ENCODE peak calls at places on chromosomes 6 and 20, in seven cellular contexts. L is sigmoid colon, C is pancreas, F is neural progenitor cell, G is IMR-90, R is heart left ventricle, N is Calu3. V is an unnamed sample.

GRCh38 chr20:15561707-15562106 is 1011.5 kb downstream of the KIF16B start:
- DNase-seq in G (no peak), F (peak; percentile 37), C (no peak), R (no peak), L (no peak), N (no peak), V (no peak)

GRCh38 chr20:56395166-56395565 is 2.7 kb downstream of the CSTF1 start:
- DNase-seq in R (no peak), G (no peak), N (no peak), C (no peak), L (no peak), F (no peak), V (no peak)

GRCh38 chr20:35615667-35616464 is at the start of gene SPAG4:
- DNase-seq in R (peak; percentile 61), F (no peak), N (peak; percentile 100), L (peak; percentile 99), G (peak; percentile 78), C (peak; percentile 100), V (peak; percentile 99)

GRCh38 chr6:144372116-144372515 is 87.0 kb downstream of the UTRN start:
- DNase-seq in R (no peak), C (no peak), G (no peak), N (no peak), L (no peak), F (no peak), V (no peak)

GRCh38 chr6:159788757-159789376 is 535 bp downstream of the TCP1 start:
- DNase-seq in N (peak; percentile 25), R (peak; percentile 30), F (peak; percentile 60), L (peak; percentile 78), C (peak; percentile 80), G (peak; percentile 42), V (peak; percentile 34)

GRCh38 chr20:19903168-19903676 is 113.9 kb upstream of the NAA20 start:
- DNase-seq in F (no peak), L (peak; percentile 79), G (peak; percentile 76), N (no peak), C (no peak), R (peak; percentile 43), V (no peak)

GRCh38 chr6:136326038-136326561 is 36.5 kb upstream of the BCLAF1 start:
- DNase-seq in L (no peak), F (no peak), N (no peak), C (no peak), R (no peak), G (peak; percentile 62), V (no peak)

GRCh38 chr6:110534731-110535164 is 58.3 kb upstream of the SLC22A16 start:
- DNase-seq in N (peak; percentile 70), F (no peak), L (no peak), G (peak; percentile 72), C (no peak), R (no peak), V (no peak)

GRCh38 chr6:52231411-52232127 is 12.7 kb downstream of the IL17F start:
- DNase-seq in R (no peak), N (no peak), C (no peak), L (no peak), F (no peak), G (no peak), V (peak; percentile 18)

GRCh38 chr6:168433898-168434297 is 7.1 kb upstream of the SMOC2 start:
- DNase-seq in C (no peak), R (no peak), N (no peak), F (no peak), L (no peak), G (no peak), V (no peak)

GRCh38 chr6:157298325-157298724 is 25.0 kb downstream of the TMEM242 start:
- DNase-seq in F (no peak), C (no peak), R (no peak), N (no peak), G (no peak), L (no peak), V (no peak)

GRCh38 chr20:48898210-48898609 is 23.3 kb upstream of the ARFGEF2 start:
- DNase-seq in G (peak; percentile 67), C (no peak), N (no peak), F (no peak), R (no peak), L (no peak), V (no peak)

GRCh38 chr6:167588181-167588919 is 238.4 kb upstream of the AFDN start:
- DNase-seq in F (no peak), N (no peak), G (no peak), L (peak; percentile 48), R (no peak), C (no peak), V (no peak)

GRCh38 chr20:50762435-50763201 is 31.2 kb downstream of the PARD6B start:
- DNase-seq in R (peak; percentile 84), C (peak; percentile 77), G (peak; percentile 76), L (peak; percentile 96), N (peak; percentile 73), F (no peak), V (no peak)

GRCh38 chr20:11867286-11867921 is 50.3 kb upstream of the BTBD3 start:
- DNase-seq in F (no peak), L (no peak), R (no peak), G (peak; percentile 44), N (no peak), C (no peak), V (no peak)

GRCh38 chr20:19886666-19887288 is 128.7 kb downstream of the RIN2 start:
- DNase-seq in G (peak; percentile 56), C (no peak), L (no peak), R (no peak), N (no peak), F (peak; percentile 16), V (no peak)

GRCh38 chr6:91240878-91241603 is 654.2 kb upstream of the MAP3K7 start:
- DNase-seq in C (no peak), L (no peak), F (no peak), R (no peak), N (no peak), G (no peak), V (no peak)

GRCh38 chr20:61185841-61186601 is 66.0 kb upstream of the CDH4 start:
- DNase-seq in F (no peak), C (no peak), N (peak; percentile 52), R (no peak), L (no peak), G (peak; percentile 98), V (no peak)

GRCh38 chr20:50099565-50099991 is 13.4 kb downstream of the UBE2V1 start:
- DNase-seq in G (no peak), R (no peak), F (no peak), N (no peak), C (no peak), L (no peak), V (no peak)

GRCh38 chr6:142300758-142301251 is 1.0 kb upstream of the ADGRG6 start:
- DNase-seq in G (peak; percentile 71), F (peak; percentile 34), R (no peak), N (peak; percentile 70), C (peak; percentile 63), L (no peak), V (no peak)

GRCh38 chr6:162090734-162091133 is 636.8 kb downstream of the PRKN start:
- DNase-seq in G (no peak), L (no peak), C (no peak), F (no peak), N (no peak), R (no peak), V (no peak)

GRCh38 chr6:90233994-90234393 is 62.6 kb downstream of the BACH2 start:
- DNase-seq in C (no peak), G (no peak), N (no peak), F (no peak), L (no peak), R (no peak), V (no peak)

GRCh38 chr20:41960166-41960565 is 342.0 kb upstream of the CHD6 start:
- DNase-seq in G (no peak), N (no peak), R (no peak), F (no peak), L (no peak), C (no peak), V (no peak)

GRCh38 chr20:41951615-41952014 is 333.4 kb upstream of the CHD6 start:
- DNase-seq in L (no peak), C (no peak), F (no peak), G (no peak), N (no peak), R (no peak), V (no peak)

GRCh38 chr20:41958391-41958790 is 340.2 kb upstream of the CHD6 start:
- DNase-seq in G (no peak), C (no peak), L (no peak), F (no peak), N (no peak), R (no peak), V (no peak)

GRCh38 chr20:41956316-41957050 is 338.3 kb upstream of the CHD6 start:
- DNase-seq in F (peak; percentile 44), R (no peak), G (no peak), L (no peak), C (no peak), N (peak; percentile 18), V (no peak)
- TF ChIP-seq CTCF in F (peak; percentile 79), R (peak; percentile 20), G (peak; percentile 38), L (peak; percentile 33), C (peak; percentile 16), N (peak; percentile 23), V (no peak)

DNA sequence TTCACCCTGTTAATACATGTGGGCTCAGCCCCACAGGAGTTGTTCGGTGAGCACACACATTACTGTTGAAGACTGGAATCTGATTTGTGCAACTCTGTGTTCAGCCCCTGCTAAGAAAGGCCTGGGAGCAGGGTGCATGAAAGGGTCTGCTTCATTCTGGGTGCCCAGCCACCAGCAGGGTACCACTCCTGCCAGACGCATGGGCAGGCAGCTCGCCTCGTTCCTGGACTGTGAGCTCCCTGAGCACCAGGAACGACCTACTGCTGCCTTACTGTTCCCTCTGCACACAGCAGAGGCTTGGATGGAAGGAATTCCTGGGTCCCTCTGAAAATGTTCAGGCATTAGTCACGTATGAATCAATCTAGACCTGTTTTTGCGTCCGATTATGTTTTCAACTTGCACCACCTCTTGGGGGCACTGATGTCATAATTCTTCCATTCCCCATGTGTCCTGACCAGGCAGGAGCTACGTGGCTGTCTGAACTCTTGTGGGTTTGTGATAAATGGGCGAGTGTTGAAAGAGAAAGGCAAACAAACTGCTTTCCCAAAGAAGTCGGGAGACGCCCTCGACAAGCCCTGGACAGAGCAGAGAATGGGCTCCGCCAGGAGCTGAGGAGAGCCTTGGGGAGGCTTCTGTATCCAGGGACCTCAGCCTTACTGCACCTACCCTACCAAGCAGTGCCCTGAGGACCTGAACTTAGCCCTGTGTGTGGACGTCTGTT is 123.9 kb downstream of the LY86 start:
- DNase-seq in F (no peak), L (no peak), N (peak; percentile 64), C (peak; percentile 66), G (peak; percentile 87), R (no peak), V (no peak)
- TF ChIP-seq CTCF in F (no peak), L (no peak), N (no peak), C (no peak), G (peak; percentile 12), R (no peak), V (no peak)

GRCh38 chr6:73942581-73942980 is 246.6 kb downstream of the CD109 start:
- DNase-seq in F (peak; percentile 1), R (no peak), C (no peak), N (peak; percentile 9), G (peak; percentile 79), L (no peak), V (no peak)
- TF ChIP-seq CTCF in F (peak; percentile 25), R (no peak), C (no peak), N (peak; percentile 17), G (peak; percentile 2), L (no peak), V (no peak)

DNA sequence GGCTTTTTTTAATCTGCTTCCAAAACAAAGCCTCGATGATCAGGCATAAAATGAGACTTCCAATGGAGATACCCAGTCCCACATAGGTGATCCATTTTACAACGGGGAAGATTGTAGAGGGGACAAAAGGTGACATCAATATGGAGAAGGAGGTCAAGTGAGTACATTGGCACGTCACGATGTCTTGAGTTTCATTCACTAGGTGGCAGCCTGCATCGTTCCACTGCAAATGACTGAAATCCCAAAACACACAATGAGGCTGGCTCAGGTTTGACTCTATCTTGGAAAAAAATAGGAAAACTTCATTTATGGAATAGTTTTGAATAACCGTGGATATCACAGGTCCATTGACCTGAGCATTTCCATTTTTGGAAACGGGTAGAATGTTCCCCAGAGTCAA is 32.5 kb downstream of the ADGRF1 start:
- DNase-seq in N (no peak), L (no peak), F (no peak), G (no peak), C (no peak), R (no peak), V (no peak)
- TF ChIP-seq CTCF in N (no peak), L (no peak), F (no peak), G (no peak), C (no peak), R (no peak), V (no peak)